ENCODE peak calls at places on chromosomes 3 and 15, in nine cellular contexts. One of them, this sample, is unnamed.
A peak's percentile ranks its signal among the peaks of the same experiment; 100 is the strongest.

GRCh38 chr15:48426941-48427340 is 95.7 kb downstream of the DUT start:
- DNase-seq in fibroblast of lung: no peak
- DNase-seq in cardiac muscle cell: no peak
- DNase-seq in tibial nerve: no peak
- DNase-seq in GM23338: no peak
- DNase-seq in HepG2: no peak
- DNase-seq in astrocyte: no peak
- DNase-seq in PC-3: no peak
- DNase-seq in A549: no peak
- DNase-seq in this sample: no peak

GRCh38 chr3:48247401-48247807 is 6.5 kb downstream of the ZNF589 start:
- DNase-seq in fibroblast of lung: no peak
- DNase-seq in cardiac muscle cell: no peak
- DNase-seq in tibial nerve: no peak
- DNase-seq in GM23338: peak; percentile 23
- DNase-seq in HepG2: no peak
- DNase-seq in astrocyte: peak; percentile 27
- DNase-seq in PC-3: no peak
- DNase-seq in A549: no peak
- DNase-seq in this sample: no peak

GRCh38 chr3:15953841-15954240 is 156.1 kb upstream of the ANKRD28 start:
- DNase-seq in fibroblast of lung: no peak
- DNase-seq in cardiac muscle cell: no peak
- DNase-seq in tibial nerve: no peak
- DNase-seq in GM23338: no peak
- DNase-seq in HepG2: no peak
- DNase-seq in astrocyte: no peak
- DNase-seq in PC-3: peak; percentile 46
- DNase-seq in A549: no peak
- DNase-seq in this sample: no peak

GRCh38 chr15:29099131-29099880 is 170.3 kb downstream of the NSMCE3 start:
- DNase-seq in fibroblast of lung: no peak
- DNase-seq in cardiac muscle cell: no peak
- DNase-seq in tibial nerve: no peak
- DNase-seq in GM23338: no peak
- DNase-seq in HepG2: no peak
- DNase-seq in astrocyte: no peak
- DNase-seq in PC-3: no peak
- DNase-seq in A549: no peak
- DNase-seq in this sample: no peak

GRCh38 chr15:78988361-78988911 is 43.6 kb upstream of the CTSH start:
- DNase-seq in fibroblast of lung: peak; percentile 98
- DNase-seq in cardiac muscle cell: no peak
- DNase-seq in tibial nerve: peak; percentile 79
- DNase-seq in GM23338: no peak
- DNase-seq in HepG2: peak; percentile 97
- DNase-seq in astrocyte: peak; percentile 98
- DNase-seq in PC-3: peak; percentile 79
- DNase-seq in A549: peak; percentile 95
- DNase-seq in this sample: peak; percentile 59

GRCh38 chr3:156180077-156180476 is 59.7 kb downstream of the KCNAB1 start:
- DNase-seq in fibroblast of lung: peak; percentile 33
- DNase-seq in cardiac muscle cell: no peak
- DNase-seq in tibial nerve: no peak
- DNase-seq in GM23338: no peak
- DNase-seq in HepG2: no peak
- DNase-seq in astrocyte: peak; percentile 79
- DNase-seq in PC-3: peak; percentile 88
- DNase-seq in A549: no peak
- DNase-seq in this sample: no peak

GRCh38 chr3:39234041-39234440 is 41.6 kb upstream of the XIRP1 start:
- DNase-seq in fibroblast of lung: no peak
- DNase-seq in cardiac muscle cell: no peak
- DNase-seq in tibial nerve: no peak
- DNase-seq in GM23338: no peak
- DNase-seq in HepG2: no peak
- DNase-seq in astrocyte: no peak
- DNase-seq in PC-3: no peak
- DNase-seq in A549: no peak
- DNase-seq in this sample: no peak

GRCh38 chr3:99637381-99638111 is 848 bp upstream of the COL8A1 start:
- DNase-seq in fibroblast of lung: peak; percentile 78
- DNase-seq in cardiac muscle cell: peak; percentile 12
- DNase-seq in tibial nerve: peak; percentile 54
- DNase-seq in GM23338: peak; percentile 36
- DNase-seq in HepG2: no peak
- DNase-seq in astrocyte: peak; percentile 88
- DNase-seq in PC-3: peak; percentile 80
- DNase-seq in A549: no peak
- DNase-seq in this sample: no peak

GRCh38 chr3:47073685-47074084 is 90.2 kb downstream of the SETD2 start:
- DNase-seq in fibroblast of lung: no peak
- DNase-seq in cardiac muscle cell: no peak
- DNase-seq in tibial nerve: no peak
- DNase-seq in GM23338: no peak
- DNase-seq in HepG2: no peak
- DNase-seq in astrocyte: no peak
- DNase-seq in PC-3: no peak
- DNase-seq in A549: no peak
- DNase-seq in this sample: no peak

GRCh38 chr3:54670269-54671000 is 257.4 kb downstream of the LRTM1 start:
- DNase-seq in fibroblast of lung: no peak
- DNase-seq in cardiac muscle cell: no peak
- DNase-seq in tibial nerve: no peak
- DNase-seq in GM23338: peak; percentile 70
- DNase-seq in HepG2: no peak
- DNase-seq in astrocyte: no peak
- DNase-seq in PC-3: no peak
- DNase-seq in A549: no peak
- DNase-seq in this sample: peak; percentile 48

GRCh38 chr3:54853573-54854404 is 74.1 kb downstream of the LRTM1 start:
- DNase-seq in fibroblast of lung: peak; percentile 70
- DNase-seq in cardiac muscle cell: peak; percentile 88
- DNase-seq in tibial nerve: peak; percentile 69
- DNase-seq in GM23338: peak; percentile 84
- DNase-seq in HepG2: peak; percentile 18
- DNase-seq in astrocyte: peak; percentile 34
- DNase-seq in PC-3: peak; percentile 62
- DNase-seq in A549: peak; percentile 70
- DNase-seq in this sample: peak; percentile 77

GRCh38 chr15:34514251-34514760 is 69.1 kb downstream of the GOLGA8B start:
- DNase-seq in fibroblast of lung: peak; percentile 64
- DNase-seq in cardiac muscle cell: peak; percentile 56
- DNase-seq in tibial nerve: no peak
- DNase-seq in GM23338: peak; percentile 65
- DNase-seq in HepG2: no peak
- DNase-seq in astrocyte: no peak
- DNase-seq in PC-3: peak; percentile 6
- DNase-seq in A549: peak; percentile 38
- DNase-seq in this sample: peak; percentile 56

GRCh38 chr3:156511987-156512677 is 42.8 kb downstream of the SSR3 start:
- DNase-seq in fibroblast of lung: no peak
- DNase-seq in cardiac muscle cell: no peak
- DNase-seq in tibial nerve: no peak
- DNase-seq in GM23338: no peak
- DNase-seq in HepG2: no peak
- DNase-seq in astrocyte: no peak
- DNase-seq in PC-3: no peak
- DNase-seq in A549: no peak
- DNase-seq in this sample: no peak

DNA sequence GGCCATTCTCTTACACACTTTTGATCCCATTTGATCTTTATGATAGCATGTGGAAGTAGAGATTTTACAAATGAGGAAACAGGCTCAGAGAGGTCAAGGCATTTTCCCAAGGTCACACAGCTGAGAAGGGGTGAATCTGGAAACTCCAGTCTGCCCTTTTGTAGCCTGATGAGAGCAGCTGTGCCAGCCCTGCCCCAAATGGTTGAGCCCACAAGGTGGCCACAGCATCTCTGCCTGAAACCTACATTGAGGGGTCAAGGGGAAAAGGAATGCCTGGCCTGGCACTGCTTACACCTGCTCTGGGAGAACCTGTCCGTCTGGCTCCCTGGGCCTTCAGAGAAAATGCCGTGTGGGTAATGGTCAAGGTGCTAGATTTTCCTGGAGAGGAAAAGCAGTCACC is 200.2 kb upstream of the LINGO1 start:
- DNase-seq in fibroblast of lung: no peak
- DNase-seq in cardiac muscle cell: no peak
- DNase-seq in tibial nerve: no peak
- DNase-seq in GM23338: no peak
- DNase-seq in HepG2: no peak
- DNase-seq in astrocyte: no peak
- DNase-seq in PC-3: no peak
- DNase-seq in A549: no peak
- DNase-seq in this sample: no peak
- TF ChIP-seq CTCF in fibroblast of lung: no peak
- TF ChIP-seq CTCF in cardiac muscle cell: no peak
- TF ChIP-seq CTCF in tibial nerve: no peak
- TF ChIP-seq CTCF in GM23338: no peak
- TF ChIP-seq CTCF in HepG2: no peak
- TF ChIP-seq CTCF in astrocyte: no peak
- TF ChIP-seq CTCF in PC-3: no peak
- TF ChIP-seq CTCF in A549: no peak
- TF ChIP-seq CTCF in this sample: no peak

GRCh38 chr3:187086831-187087230 is 52.5 kb downstream of the RPL39L start:
- DNase-seq in fibroblast of lung: no peak
- DNase-seq in cardiac muscle cell: no peak
- DNase-seq in tibial nerve: no peak
- DNase-seq in GM23338: no peak
- DNase-seq in HepG2: peak; percentile 32
- DNase-seq in astrocyte: no peak
- DNase-seq in PC-3: no peak
- DNase-seq in A549: no peak
- DNase-seq in this sample: no peak
- H3K27ac ChIP-seq in fibroblast of lung: no peak overlapping the region
- H3K27ac ChIP-seq in cardiac muscle cell: no peak overlapping the region
- H3K27ac ChIP-seq in tibial nerve: no peak overlapping the region
- H3K27ac ChIP-seq in GM23338: no peak overlapping the region
- H3K27ac ChIP-seq in HepG2: no peak overlapping the region
- H3K27ac ChIP-seq in astrocyte: no peak overlapping the region
- H3K27ac ChIP-seq in PC-3: no peak overlapping the region
- H3K27ac ChIP-seq in A549: no peak overlapping the region
- H3K27ac ChIP-seq in this sample: no peak overlapping the region

GRCh38 chr15:67068724-67069400 is 3.5 kb downstream of the SMAD3 start:
- DNase-seq in fibroblast of lung: peak; percentile 64
- DNase-seq in cardiac muscle cell: no peak
- DNase-seq in tibial nerve: no peak
- DNase-seq in GM23338: no peak
- DNase-seq in HepG2: no peak
- DNase-seq in astrocyte: no peak
- DNase-seq in PC-3: no peak
- DNase-seq in A549: no peak
- DNase-seq in this sample: no peak

GRCh38 chr15:67070150-67070549 is 4.7 kb downstream of the SMAD3 start:
- DNase-seq in fibroblast of lung: no peak
- DNase-seq in cardiac muscle cell: no peak
- DNase-seq in tibial nerve: no peak
- DNase-seq in GM23338: no peak
- DNase-seq in HepG2: no peak
- DNase-seq in astrocyte: no peak
- DNase-seq in PC-3: peak; percentile 47
- DNase-seq in A549: no peak
- DNase-seq in this sample: no peak

GRCh38 chr15:67072442-67072841 is 7.0 kb downstream of the SMAD3 start:
- DNase-seq in fibroblast of lung: no peak
- DNase-seq in cardiac muscle cell: no peak
- DNase-seq in tibial nerve: no peak
- DNase-seq in GM23338: no peak
- DNase-seq in HepG2: no peak
- DNase-seq in astrocyte: no peak
- DNase-seq in PC-3: no peak
- DNase-seq in A549: no peak
- DNase-seq in this sample: no peak

GRCh38 chr15:67072951-67073350 is 7.5 kb downstream of the SMAD3 start:
- DNase-seq in fibroblast of lung: no peak
- DNase-seq in cardiac muscle cell: no peak
- DNase-seq in tibial nerve: no peak
- DNase-seq in GM23338: no peak
- DNase-seq in HepG2: no peak
- DNase-seq in astrocyte: no peak
- DNase-seq in PC-3: no peak
- DNase-seq in A549: no peak
- DNase-seq in this sample: no peak

DNA sequence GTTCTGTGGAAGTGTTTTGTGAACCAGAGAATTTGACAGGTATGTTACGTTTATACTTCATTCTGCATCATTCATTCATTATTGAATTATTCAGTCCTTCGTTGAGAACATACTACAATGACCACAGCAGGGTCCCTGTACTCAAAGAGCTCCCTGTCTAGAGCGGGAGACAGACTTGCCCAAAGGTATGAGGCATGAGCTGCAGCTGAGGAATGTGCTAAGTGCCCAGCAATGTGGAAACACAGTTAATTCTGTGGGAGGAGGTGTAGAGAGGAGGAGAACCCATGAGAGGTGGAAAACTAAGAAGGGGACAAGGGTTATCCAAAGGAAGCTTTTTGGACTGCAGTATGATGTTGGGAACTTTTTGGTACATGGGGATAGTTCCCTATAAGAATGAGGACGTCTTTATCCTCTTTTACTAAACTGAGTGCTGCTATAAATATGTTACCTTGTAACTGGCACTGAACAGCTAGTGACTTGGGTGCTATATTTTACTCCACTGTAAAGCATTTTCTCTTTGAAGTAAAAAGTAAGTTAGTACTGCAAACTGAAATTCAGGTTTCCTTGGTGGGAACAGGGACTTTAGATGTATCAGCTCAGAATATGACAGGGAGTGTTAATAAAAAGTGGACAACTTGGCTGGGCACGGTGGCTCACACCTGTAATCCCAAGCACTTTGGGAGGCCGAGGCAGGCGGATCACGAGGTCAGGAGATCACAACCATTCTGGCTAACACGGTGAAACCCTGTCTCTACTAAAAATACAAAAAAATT is 5.7 kb downstream of the SMAD3 start:
- DNase-seq in fibroblast of lung: no peak
- DNase-seq in cardiac muscle cell: no peak
- DNase-seq in tibial nerve: no peak
- DNase-seq in GM23338: peak; percentile 51
- DNase-seq in HepG2: no peak
- DNase-seq in astrocyte: no peak
- DNase-seq in PC-3: no peak
- DNase-seq in A549: no peak
- DNase-seq in this sample: no peak
- H3K4me1 ChIP-seq in fibroblast of lung: peaks cover 16% of the 10 kb centered on the region
- H3K4me1 ChIP-seq in cardiac muscle cell: peaks cover 33% of the 10 kb centered on the region
- H3K4me1 ChIP-seq in tibial nerve: peaks cover 53% of the 10 kb centered on the region
- H3K4me1 ChIP-seq in GM23338: peaks cover 36% of the 10 kb centered on the region
- H3K4me1 ChIP-seq in HepG2: peaks cover 86% of the 10 kb centered on the region
- H3K4me1 ChIP-seq in astrocyte: peaks cover 55% of the 10 kb centered on the region
- H3K4me1 ChIP-seq in PC-3: peaks cover 73% of the 10 kb centered on the region
- H3K4me1 ChIP-seq in A549: peaks cover 76% of the 10 kb centered on the region
- H3K4me1 ChIP-seq in this sample: no peaks in the 10 kb centered on the region

DNA sequence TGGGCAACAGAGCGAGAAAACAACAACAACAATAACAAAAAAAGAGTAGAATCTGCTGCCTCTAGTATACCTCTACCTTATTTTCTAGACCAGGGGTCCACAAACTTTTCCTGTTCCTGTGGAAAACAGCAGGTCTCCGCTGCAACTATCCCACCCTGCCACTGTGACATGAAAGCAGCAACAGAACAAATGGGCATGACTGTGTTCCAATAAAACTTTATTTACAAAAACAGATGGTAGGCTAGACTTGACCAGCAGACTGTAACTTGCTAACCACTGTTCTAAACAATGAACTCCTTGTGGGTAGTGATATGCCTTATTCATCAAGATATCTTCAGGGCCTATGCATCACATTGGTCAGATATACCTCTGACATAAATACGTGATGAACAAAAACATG is 25.3 kb downstream of the POLQ start:
- DNase-seq in fibroblast of lung: no peak
- DNase-seq in cardiac muscle cell: no peak
- DNase-seq in tibial nerve: no peak
- DNase-seq in GM23338: no peak
- DNase-seq in HepG2: no peak
- DNase-seq in astrocyte: no peak
- DNase-seq in PC-3: no peak
- DNase-seq in A549: no peak
- DNase-seq in this sample: no peak
- TF ChIP-seq CTCF in fibroblast of lung: no peak
- TF ChIP-seq CTCF in cardiac muscle cell: no peak
- TF ChIP-seq CTCF in tibial nerve: no peak
- TF ChIP-seq CTCF in GM23338: no peak
- TF ChIP-seq CTCF in HepG2: no peak
- TF ChIP-seq CTCF in astrocyte: no peak
- TF ChIP-seq CTCF in PC-3: no peak
- TF ChIP-seq CTCF in A549: no peak
- TF ChIP-seq CTCF in this sample: no peak